ENCODE peak calls at places on chromosome 9, in five cellular contexts. S, K, F, M and O are unnamed samples.

GRCh38 chr9:134223601-134224122 is 59.3 kb upstream of the RNU6ATAC start:
- DNase-seq in F (no peak), K (no peak), S (no peak), M (peak), O (no peak)

GRCh38 chr9:6785682-6786081 is 27.9 kb downstream of the KDM4C start:
- DNase-seq in S (no peak), K (no peak), M (no peak), F (no peak), O (no peak)

GRCh38 chr9:111250836-111251452 is 79.1 kb downstream of the OR2K2 start:
- DNase-seq in M (no peak), S (no peak), K (no peak), F (no peak), O (no peak)

GRCh38 chr9:112140936-112141335 is 34.2 kb downstream of the SUSD1 start:
- DNase-seq in M (no peak), S (no peak), K (no peak), F (peak), O (no peak)

GRCh38 chr9:11142965-11143738 is 530.4 kb upstream of the PTPRD start:
- DNase-seq in M (no peak), K (no peak), S (no peak), F (no peak), O (no peak)

GRCh38 chr9:137183980-137184595 is 4.3 kb downstream of the ANAPC2 start:
- DNase-seq in M (no peak), S (no peak), F (no peak), K (no peak), O (no peak)

GRCh38 chr9:1202512-1203285 is 152.5 kb downstream of the DMRT2 start:
- DNase-seq in S (no peak), M (no peak), F (no peak), K (no peak), O (no peak)

GRCh38 chr9:15277400-15278137 is 29.4 kb downstream of the TTC39B start:
- DNase-seq in K (no peak), S (peak), M (no peak), F (no peak), O (peak)

GRCh38 chr9:81028504-81028903 is 660.8 kb downstream of the TLE1 start:
- DNase-seq in S (peak), M (no peak), K (no peak), F (peak), O (no peak)

GRCh38 chr9:13450723-13451122 is 171.2 kb upstream of the MPDZ start:
- DNase-seq in K (no peak), S (peak), M (no peak), F (no peak), O (no peak)

GRCh38 chr9:131478421-131478868 is 24.3 kb upstream of the POMT1 start:
- DNase-seq in M (peak), S (peak), K (no peak), F (no peak), O (peak)

GRCh38 chr9:8338742-8339425 is 539.3 kb upstream of the DMAC1 start:
- DNase-seq in F (no peak), S (peak), M (no peak), K (no peak), O (no peak)

GRCh38 chr9:74449060-74449459 is 48.1 kb upstream of the RORB start:
- DNase-seq in M (no peak), K (no peak), S (no peak), F (no peak), O (no peak)

GRCh38 chr9:119453980-119454379 is 84.7 kb upstream of the BRINP1 start:
- DNase-seq in F (no peak), K (no peak), M (no peak), S (no peak), O (no peak)

GRCh38 chr9:89000281-89000875 is 9.1 kb downstream of the S1PR3 start:
- DNase-seq in M (no peak), F (no peak), S (no peak), K (no peak), O (no peak)

GRCh38 chr9:89002987-89003386 is 11.7 kb downstream of the S1PR3 start:
- DNase-seq in S (no peak), F (no peak), M (no peak), K (peak), O (no peak)

GRCh38 chr9:89001917-89002540 is 10.8 kb downstream of the S1PR3 start:
- DNase-seq in K (peak), M (no peak), F (no peak), S (no peak), O (no peak)

GRCh38 chr9:88998911-88999310 is 7.6 kb downstream of the S1PR3 start:
- DNase-seq in M (peak), F (no peak), S (peak), K (no peak), O (no peak)

DNA sequence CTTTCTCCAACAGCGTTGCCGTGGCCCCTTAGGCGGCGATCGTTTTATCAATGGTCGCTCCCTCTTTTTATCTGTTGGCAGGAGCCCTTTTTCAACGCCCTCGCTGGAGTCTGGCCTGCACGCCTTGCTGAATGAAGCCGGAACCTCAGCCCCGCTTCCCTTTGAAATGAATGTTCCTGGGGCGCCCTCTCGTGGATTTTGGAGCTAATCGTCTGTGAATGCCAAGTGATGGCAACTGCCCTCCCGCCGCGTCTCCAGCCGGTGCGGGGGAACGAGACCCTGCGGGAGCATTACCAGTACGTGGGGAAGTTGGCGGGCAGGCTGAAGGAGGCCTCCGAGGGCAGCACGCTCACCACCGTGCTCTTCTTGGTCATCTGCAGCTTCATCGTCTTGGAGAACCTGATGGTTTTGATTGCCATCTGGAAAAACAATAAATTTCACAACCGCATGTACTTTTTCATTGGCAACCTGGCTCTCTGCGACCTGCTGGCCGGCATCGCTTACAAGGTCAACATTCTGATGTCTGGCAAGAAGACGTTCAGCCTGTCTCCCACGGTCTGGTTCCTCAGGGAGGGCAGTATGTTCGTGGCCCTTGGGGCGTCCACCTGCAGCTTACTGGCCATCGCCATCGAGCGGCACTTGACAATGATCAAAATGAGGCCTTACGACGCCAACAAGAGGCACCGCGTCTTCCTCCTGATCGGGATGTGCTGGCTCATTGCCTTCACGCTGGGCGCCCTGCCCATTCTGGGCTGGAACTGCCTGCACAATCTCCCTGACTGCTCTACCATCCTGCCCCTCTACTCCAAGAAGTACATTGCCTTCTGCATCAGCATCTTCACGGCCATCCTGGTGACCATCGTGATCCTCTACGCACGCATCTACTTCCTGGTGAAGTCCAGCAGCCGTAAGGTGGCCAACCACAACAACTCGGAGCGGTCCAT is 10.0 kb downstream of the S1PR3 start:
- DNase-seq in M (peak), K (peak), F (peak), S (peak), O (peak)
- H3K27ac ChIP-seq in M (peak), K (peak), F (no peak), S (no peak), O (peak)

GRCh38 chr9:124675261-124676158 is 95.6 kb downstream of the NR6A1 start:
- DNase-seq in F (no peak), M (no peak), S (no peak), K (no peak), O (no peak)
- TF ChIP-seq CTCF in F (no peak), M (no peak), S (no peak), K (no peak), O (no peak)

GRCh38 chr9:130453487-130453886 is 8.7 kb downstream of the ASS1 start:
- DNase-seq in K (peak), M (peak), S (peak), F (no peak), O (no peak)

GRCh38 chr9:130452835-130453234 is 8.1 kb downstream of the ASS1 start:
- DNase-seq in S (no peak), M (no peak), F (no peak), K (no peak), O (no peak)

GRCh38 chr9:130450344-130451003 is 5.7 kb downstream of the ASS1 start:
- DNase-seq in F (no peak), M (no peak), S (no peak), K (no peak), O (no peak)

GRCh38 chr9:130451004-130451390 is 6.2 kb downstream of the ASS1 start:
- DNase-seq in F (no peak), M (peak), S (no peak), K (no peak), O (no peak)

GRCh38 chr9:130451509-130452388 is 7.0 kb downstream of the ASS1 start:
- DNase-seq in F (peak), K (peak), M (peak), S (peak), O (peak)
- H3K4me3 ChIP-seq in F (no peak), K (no peak), M (peak), S (no peak), O (no peak)

GRCh38 chr9:77417570-77417969 is 230.6 kb downstream of the GNA14 start:
- DNase-seq in M (no peak), F (peak), K (no peak), S (peak), O (no peak)
- H3K27ac ChIP-seq in M (no peak), F (peak), K (no peak), S (no peak), O (no peak)

DNA sequence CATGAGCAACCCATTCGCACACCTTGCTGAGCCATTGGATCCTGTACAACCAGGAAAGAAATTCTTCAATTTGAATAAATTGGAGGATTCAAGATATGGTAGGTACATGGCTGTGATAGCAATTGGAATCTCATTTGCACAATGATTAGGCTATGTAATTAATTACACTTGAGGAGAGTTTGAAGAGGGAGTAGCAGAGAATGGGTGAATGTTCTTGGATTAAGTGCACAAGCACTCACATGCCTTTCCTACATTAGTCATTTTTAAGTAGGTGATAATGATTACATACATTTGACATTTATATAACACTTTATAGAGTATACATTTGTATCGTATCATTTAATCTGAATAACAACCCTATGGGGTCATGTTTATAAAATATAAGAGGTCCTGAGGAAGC is 21.1 kb downstream of the ACO1 start:
- DNase-seq in F (no peak), S (no peak), M (no peak), K (no peak), O (no peak)
- TF ChIP-seq CTCF in F (no peak), S (no peak), M (no peak), K (no peak), O (no peak)